ENCODE peak calls at places on chromosomes 4 and X, in five cellular contexts. N is neural progenitor cell, E is endothelial cell, X is MM.1S, M is nephron progenitor cell. U is an unnamed sample.

GRCh38 chr4:87078987-87079469 is 141.4 kb downstream of the KLHL8 start:
- DNase-seq in X (no peak), M (no peak), N (no peak), E (no peak), U (no peak)

GRCh38 chr4:163991268-163991667 is 496.8 kb downstream of the TMA16 start:
- DNase-seq in M (no peak), N (no peak), E (no peak), X (no peak), U (peak; percentile 13)

GRCh38 chr4:73661646-73662119 is 41.4 kb upstream of the RASSF6 start:
- DNase-seq in X (no peak), M (no peak), E (no peak), N (no peak), U (no peak)

GRCh38 chr4:5921074-5921473 is 28.2 kb upstream of the CRMP1 start:
- DNase-seq in E (no peak), X (no peak), M (no peak), N (no peak), U (no peak)

GRCh38 chrX:149044471-149044870 is 460.6 kb downstream of the IDS start:
- DNase-seq in E (no peak), N (no peak), X (no peak), M (no peak), U (no peak)

GRCh38 chr4:163344147-163345050 is 707 bp downstream of the NPY5R start:
- DNase-seq in X (no peak), N (peak; percentile 76), M (peak; percentile 60), E (peak; percentile 45), U (peak; percentile 36)

GRCh38 chr4:94131212-94131611 is 76.5 kb upstream of the SMARCAD1 start:
- DNase-seq in X (no peak), E (no peak), M (no peak), N (no peak), U (no peak)

GRCh38 chr4:38131371-38132139 is 171.4 kb downstream of the PTTG2 start:
- DNase-seq in X (peak; percentile 54), N (peak; percentile 80), E (no peak), M (no peak), U (no peak)

GRCh38 chr4:108561086-108561485 is 59.3 kb upstream of the RPL34 start:
- DNase-seq in E (no peak), N (peak; percentile 41), M (no peak), X (no peak), U (no peak)

GRCh38 chrX:43940811-43941210 is 32.4 kb downstream of the NDP start:
- DNase-seq in E (no peak), M (no peak), N (no peak), X (no peak), U (peak; percentile 42)

GRCh38 chr4:142743071-142743825 is 102.9 kb downstream of the INPP4B start:
- DNase-seq in N (no peak), E (no peak), X (no peak), M (no peak), U (peak; percentile 81)

GRCh38 chrX:9897761-9898161 is 69.4 kb upstream of the CLDN34 start:
- DNase-seq in M (no peak), E (no peak), X (no peak), N (no peak), U (no peak)

GRCh38 chr4:168585168-168586091 is 88.6 kb downstream of the PALLD start:
- DNase-seq in E (peak; percentile 76), N (peak; percentile 91), M (peak; percentile 74), X (no peak), U (peak; percentile 91)

GRCh38 chr4:77432702-77433101 is 172.9 kb upstream of the CXCL13 start:
- DNase-seq in E (no peak), N (peak; percentile 28), M (no peak), X (peak; percentile 47), U (no peak)

GRCh38 chr4:161577604-161578301 is 586.0 kb downstream of the FSTL5 start:
- DNase-seq in N (no peak), X (no peak), E (no peak), M (no peak), U (peak; percentile 95)

GRCh38 chr4:1325681-1326635 is 21.1 kb upstream of the UVSSA start:
- DNase-seq in X (no peak), N (no peak), M (no peak), E (no peak), U (no peak)

GRCh38 chr4:162959056-162959455 is 207.6 kb downstream of the NAF1 start:
- DNase-seq in M (peak; percentile 5), E (no peak), N (peak; percentile 28), X (no peak), U (peak; percentile 9)

GRCh38 chr4:150150545-150151156 is 72.4 kb downstream of the DCLK2 start:
- DNase-seq in M (no peak), E (no peak), X (no peak), N (peak; percentile 7), U (no peak)

GRCh38 chr4:159012381-159012780 is 90.5 kb upstream of the RAPGEF2 start:
- DNase-seq in E (no peak), X (no peak), N (no peak), M (no peak), U (no peak)

GRCh38 chrX:47831788-47832187 is 4.9 kb upstream of the ZNF81 start:
- DNase-seq in E (peak; percentile 46), M (peak; percentile 44), X (peak; percentile 53), N (peak; percentile 28), U (peak; percentile 55)

GRCh38 chrX:3712870-3713224 is 602 bp downstream of the PRKX start:
- DNase-seq in E (no peak), N (no peak), M (no peak), X (no peak), U (no peak)

GRCh38 chr4:91279899-91280298 is 1023.9 kb upstream of the GRID2 start:
- DNase-seq in N (no peak), E (no peak), X (no peak), M (no peak), U (no peak)

GRCh38 chr4:3671571-3672464 is 94.4 kb upstream of the ADRA2C start:
- DNase-seq in N (no peak), M (no peak), E (no peak), X (no peak), U (no peak)

GRCh38 chr4:26273308-26273980 is 47.4 kb upstream of the RBPJ start:
- DNase-seq in M (peak; percentile 4), E (no peak), N (peak; percentile 13), X (no peak), U (no peak)

GRCh38 chrX:12617241-12617640 is 174.0 kb upstream of the PRPS2 start:
- DNase-seq in E (no peak), X (no peak), M (no peak), N (no peak), U (no peak)

GRCh38 chr4:158259955-158260575 is 49.8 kb downstream of the TMEM144 start:
- DNase-seq in X (peak; percentile 25), M (no peak), N (peak; percentile 40), E (no peak), U (peak; percentile 71)

GRCh38 chrX:72094894-72095293 is 36.8 kb downstream of the RTL5 start:
- DNase-seq in X (peak; percentile 73), E (peak; percentile 54), M (no peak), N (peak; percentile 21), U (no peak)

GRCh38 chrX:21700967-21701366 is 42.8 kb upstream of the KLHL34 start:
- DNase-seq in E (no peak), M (no peak), X (no peak), N (no peak), U (no peak)

GRCh38 chrX:275967-276587 is 5.1 kb upstream of the PLCXD1 start:
- DNase-seq in E (peak; percentile 52), X (no peak), N (peak; percentile 87), M (peak; percentile 69), U (peak; percentile 84)

GRCh38 chrX:283115-283845 is 2.1 kb downstream of the PLCXD1 start:
- DNase-seq in N (peak; percentile 97), M (peak; percentile 91), E (peak; percentile 82), X (peak; percentile 88), U (peak; percentile 97)

GRCh38 chrX:276588-277171 is 4.5 kb upstream of the PLCXD1 start:
- DNase-seq in M (peak; percentile 26), E (peak; percentile 31), N (peak; percentile 27), X (no peak), U (no peak)

GRCh38 chrX:285076-285677 is 4.0 kb downstream of the PLCXD1 start:
- DNase-seq in X (no peak), M (no peak), E (no peak), N (no peak), U (no peak)

GRCh38 chrX:281166-281999 is at the start of gene PLCXD1:
- DNase-seq in N (peak; percentile 92), M (peak; percentile 71), X (peak; percentile 21), E (peak; percentile 26), U (peak; percentile 56)
- TF ChIP-seq CTCF in N (no peak), M (no peak), X (no peak), E (no peak), U (no peak)

GRCh38 chr4:54677416-54677815 is 19.7 kb downstream of the KIT start:
- DNase-seq in X (no peak), E (no peak), N (peak; percentile 17), M (no peak), U (peak; percentile 61)
- TF ChIP-seq CTCF in X (no peak), E (no peak), N (peak; percentile 31), M (no peak), U (peak; percentile 54)

GRCh38 chrX:136303041-136303440 is 2.3 kb downstream of the ADGRG4 start:
- DNase-seq in E (no peak), M (no peak), X (no peak), N (no peak), U (no peak)

GRCh38 chrX:136306182-136306581 is 5.4 kb downstream of the ADGRG4 start:
- DNase-seq in N (no peak), X (no peak), M (no peak), E (no peak), U (no peak)

GRCh38 chrX:136307471-136307870 is 6.7 kb downstream of the ADGRG4 start:
- DNase-seq in N (no peak), X (no peak), E (no peak), M (no peak), U (no peak)

GRCh38 chrX:136310411-136310810 is 9.6 kb downstream of the ADGRG4 start:
- DNase-seq in N (no peak), E (no peak), M (no peak), X (no peak), U (peak; percentile 80)

DNA sequence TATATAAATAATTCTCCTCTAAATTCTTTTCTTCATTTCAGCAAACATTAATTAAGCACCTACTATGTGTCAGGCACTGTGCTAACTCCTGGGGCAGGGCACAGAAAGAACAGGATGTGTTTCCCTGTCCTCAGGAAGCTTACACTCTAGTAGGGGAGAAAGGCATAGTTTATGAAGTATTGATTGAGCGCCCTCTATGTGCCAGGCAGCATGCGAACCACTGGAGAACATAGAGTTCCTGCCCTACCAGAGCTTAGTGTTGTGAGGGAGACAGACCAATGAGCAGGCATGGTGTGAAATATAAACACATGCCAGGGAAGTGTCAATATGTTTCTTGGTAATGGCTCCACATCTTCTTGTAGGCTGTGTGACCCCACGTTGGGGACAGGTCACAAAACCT is 3.7 kb downstream of the ADGRG4 start:
- DNase-seq in M (no peak), N (no peak), E (no peak), X (no peak), U (no peak)
- TF ChIP-seq CTCF in M (no peak), N (no peak), E (no peak), X (no peak), U (peak; percentile 41)

DNA sequence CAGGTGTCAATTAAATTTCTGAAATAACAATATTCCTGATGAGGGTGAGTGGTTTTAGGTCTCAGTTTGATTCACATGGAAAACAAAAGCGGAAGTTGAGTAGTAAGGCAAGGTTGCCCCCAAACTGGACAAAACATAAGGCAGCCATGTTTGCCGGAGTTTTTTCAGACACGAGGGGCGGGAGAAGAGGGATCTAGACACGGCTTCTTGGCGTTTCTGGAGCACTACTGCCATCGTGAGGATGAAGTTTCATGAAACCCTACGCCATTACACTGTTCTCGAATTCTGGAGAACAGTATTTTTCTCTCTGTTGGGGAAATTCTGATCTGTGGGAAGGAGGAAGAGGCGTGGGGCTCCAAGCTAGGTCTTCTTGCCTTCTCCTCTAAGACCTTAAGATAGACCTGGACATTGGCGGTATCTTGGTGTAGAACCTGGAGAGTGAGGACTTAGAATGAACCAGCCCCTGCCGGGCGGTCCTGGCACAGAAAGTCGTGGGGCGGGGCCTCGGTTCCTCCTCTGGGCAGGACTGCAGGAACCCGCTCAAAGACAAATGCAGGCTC is 160.3 kb downstream of the OR13H1 start:
- DNase-seq in N (no peak), E (no peak), M (no peak), X (peak; percentile 83), U (peak; percentile 85)
- TF ChIP-seq CTCF in N (no peak), E (no peak), M (no peak), X (peak; percentile 41), U (peak; percentile 50)